ENCODE peak calls at places on chromosomes 12 and 14, in four cellular contexts. T is uterus, H is pulmonary artery endothelial cell, A is amniotic stem cell. F is an unnamed sample.

GRCh38 chr14:105167303-105168092 is 1.1 kb downstream of the JAG2 start:
- DNase-seq in T (no peak), H (no peak), A (no peak), F (peak)

GRCh38 chr12:51972849-51973273 is 21.4 kb downstream of the ACVR1B start:
- DNase-seq in T (peak), H (peak), A (no peak), F (no peak)

GRCh38 chr12:41225179-41225578 is 37.1 kb downstream of the PDZRN4 start:
- DNase-seq in T (no peak), H (no peak), A (no peak), F (no peak)

GRCh38 chr14:53849549-53849948 is 107.1 kb downstream of the BMP4 start:
- DNase-seq in T (no peak), H (no peak), A (no peak), F (no peak)

GRCh38 chr14:105209091-105209490 is 28.0 kb upstream of the NUDT14 start:
- DNase-seq in T (no peak), H (no peak), A (no peak), F (no peak)

GRCh38 chr12:17875230-17875629 is 214.8 kb downstream of the RERGL start:
- DNase-seq in T (no peak), H (no peak), A (no peak), F (no peak)

GRCh38 chr12:51262758-51263177 is 7.4 kb downstream of the SMAGP start:
- DNase-seq in T (peak), H (no peak), A (no peak), F (peak)

GRCh38 chr12:67096533-67097318 is 172.4 kb upstream of the CAND1 start:
- DNase-seq in T (no peak), H (no peak), A (no peak), F (no peak)

GRCh38 chr14:105439710-105440553 is 20.3 kb downstream of the MTA1 start:
- DNase-seq in T (no peak), H (peak), A (no peak), F (peak)

GRCh38 chr12:65895759-65896656 is 71.7 kb downstream of the HMGA2 start:
- DNase-seq in T (no peak), H (no peak), A (no peak), F (no peak)

GRCh38 chr14:77580964-77581505 is 35.4 kb downstream of the SPTLC2 start:
- DNase-seq in T (no peak), H (peak), A (peak), F (no peak)

F was measured in WERI-Rb-1.